ENCODE peak calls at places on chromosome 21, in six cellular contexts. A is ACHN, I is ovary, F is A549, Q is 8988T, T is endothelial cell. C is an unnamed sample.

GRCh38 chr21:44846485-44847260 is 26.8 kb downstream of the PTTG1IP start:
- DNase-seq in A (peak; percentile 64), I (no peak), F (no peak), Q (no peak), T (no peak), C (peak; percentile 53)

GRCh38 chr21:45366931-45367401 is 38.0 kb upstream of the COL18A1 start:
- DNase-seq in A (peak; percentile 93), I (peak; percentile 90), F (peak; percentile 76), Q (peak; percentile 59), T (no peak), C (no peak)

GRCh38 chr21:29264721-29265120 is 34.0 kb upstream of the BACH1 start:
- DNase-seq in A (no peak), I (no peak), F (no peak), Q (no peak), T (no peak), C (no peak)

GRCh38 chr21:43950481-43950880 is 61.6 kb upstream of the TRAPPC10 start:
- DNase-seq in A (no peak), I (no peak), F (no peak), Q (no peak), T (no peak), C (no peak)

GRCh38 chr21:31559368-31560119 is 99.9 kb upstream of the SOD1 start:
- DNase-seq in A (peak; percentile 93), I (peak; percentile 75), F (peak; percentile 83), Q (peak; percentile 73), T (peak; percentile 98), C (peak; percentile 91)

GRCh38 chr21:44618504-44618903 is 6.6 kb downstream of the KRTAP10-8 start:
- DNase-seq in A (no peak), I (no peak), F (no peak), Q (peak; percentile 35), T (no peak), C (no peak)

GRCh38 chr21:46431884-46432488 is 26.7 kb upstream of the DIP2A start:
- DNase-seq in A (no peak), I (no peak), F (no peak), Q (no peak), T (no peak), C (no peak)

GRCh38 chr21:42118901-42119300 is 47.8 kb downstream of the UMODL1 start:
- DNase-seq in A (no peak), I (no peak), F (no peak), Q (no peak), T (no peak), C (no peak)

GRCh38 chr21:16644690-16645089 is 868.2 kb upstream of the CXADR start:
- DNase-seq in A (no peak), I (no peak), F (no peak), Q (no peak), T (no peak), C (no peak)

GRCh38 chr21:45430521-45431501 is 25.8 kb downstream of the COL18A1 start:
- DNase-seq in A (no peak), I (peak; percentile 69), F (no peak), Q (no peak), T (no peak), C (no peak)

GRCh38 chr21:41885341-41886024 is 6.3 kb upstream of the PRDM15 start:
- DNase-seq in A (no peak), I (no peak), F (no peak), Q (no peak), T (no peak), C (no peak)

GRCh38 chr21:29749223-29749622 is 190.6 kb downstream of the GRIK1 start:
- DNase-seq in A (no peak), I (no peak), F (no peak), Q (no peak), T (no peak), C (no peak)

GRCh38 chr21:46393451-46393940 is 65.2 kb upstream of the DIP2A start:
- DNase-seq in A (no peak), I (peak; percentile 58), F (no peak), Q (no peak), T (no peak), C (no peak)

GRCh38 chr21:42642219-42642745 is 11.1 kb upstream of the PDE9A start:
- DNase-seq in A (no peak), I (no peak), F (no peak), Q (no peak), T (no peak), C (no peak)

GRCh38 chr21:45573452-45574035 is 31.3 kb upstream of the SLC19A1 start:
- DNase-seq in A (no peak), I (no peak), F (no peak), Q (no peak), T (no peak), C (no peak)

GRCh38 chr21:16572032-16572431 is 842.2 kb downstream of the USP25 start:
- DNase-seq in A (no peak), I (no peak), F (no peak), Q (no peak), T (no peak), C (no peak)

GRCh38 chr21:43332872-43333300 is 94.0 kb downstream of the SIK1 start:
- DNase-seq in A (no peak), I (peak; percentile 48), F (no peak), Q (no peak), T (no peak), C (no peak)

GRCh38 chr21:29938968-29939858 is 583 bp downstream of the GRIK1 start:
- DNase-seq in A (no peak), I (no peak), F (no peak), Q (no peak), T (peak; percentile 38), C (peak; percentile 43)

GRCh38 chr21:22743085-22743484 is 1744.9 kb downstream of the NCAM2 start:
- DNase-seq in A (no peak), I (no peak), F (no peak), Q (no peak), T (no peak), C (no peak)

GRCh38 chr21:42956824-42957632 is 17.3 kb upstream of the PKNOX1 start:
- DNase-seq in A (no peak), I (no peak), F (no peak), Q (no peak), T (no peak), C (no peak)

GRCh38 chr21:34668803-34669148 is at the start of gene CLIC6:
- DNase-seq in A (no peak), I (no peak), F (no peak), Q (no peak), T (peak; percentile 33), C (no peak)

GRCh38 chr21:23401278-23401677 is 2206.0 kb downstream of the MRPL39 start:
- DNase-seq in A (peak; percentile 17), I (no peak), F (no peak), Q (no peak), T (no peak), C (peak; percentile 45)

GRCh38 chr21:21159253-21159899 is 161.2 kb downstream of the NCAM2 start:
- DNase-seq in A (no peak), I (no peak), F (no peak), Q (no peak), T (no peak), C (no peak)

GRCh38 chr21:29025328-29025713 is 853 bp downstream of the USP16 start:
- DNase-seq in A (peak; percentile 22), I (no peak), F (no peak), Q (no peak), T (no peak), C (no peak)